ENCODE peak calls at places on chromosomes 1 and 21, in ten cellular contexts. One of them, this sample, is unnamed.

GRCh38 chr1:88612299-88612698 is 71.8 kb upstream of the PKN2 start:
- DNase-seq in fibroblast of mammary gland: no peak
- DNase-seq in kidney epithelial cell: no peak
- DNase-seq in adipocyte: no peak
- DNase-seq in RPMI7951: no peak
- DNase-seq in naive B cell: no peak
- DNase-seq in left colon: no peak
- DNase-seq in stimulated activated CD4-positive, alpha-beta T cell treated with anti-CD3 and anti-CD28 coated beads, Interleukin-2, amount 100 ng/mL, for 24 hours: no peak
- DNase-seq in T follicular helper cell: no peak
- DNase-seq in NCI-H2029 treated with DMSO at 0.1 percent for 48 hours: no peak
- DNase-seq in this sample: peak

GRCh38 chr1:213786683-213787082 is 201.1 kb upstream of the PROX1 start:
- DNase-seq in T follicular helper cell: no peak
- DNase-seq in kidney epithelial cell: no peak
- DNase-seq in adipocyte: no peak
- DNase-seq in NCI-H2029 treated with DMSO at 0.1 percent for 48 hours: no peak
- DNase-seq in left colon: no peak
- DNase-seq in stimulated activated CD4-positive, alpha-beta T cell treated with anti-CD3 and anti-CD28 coated beads, Interleukin-2, amount 100 ng/mL, for 24 hours: no peak
- DNase-seq in naive B cell: no peak
- DNase-seq in RPMI7951: no peak
- DNase-seq in fibroblast of mammary gland: no peak
- DNase-seq in this sample: no peak

GRCh38 chr1:214717323-214717722 is 114.3 kb downstream of the CENPF start:
- DNase-seq in stimulated activated CD4-positive, alpha-beta T cell treated with anti-CD3 and anti-CD28 coated beads, Interleukin-2, amount 100 ng/mL, for 24 hours: no peak
- DNase-seq in adipocyte: no peak
- DNase-seq in naive B cell: no peak
- DNase-seq in left colon: no peak
- DNase-seq in fibroblast of mammary gland: peak
- DNase-seq in T follicular helper cell: no peak
- DNase-seq in NCI-H2029 treated with DMSO at 0.1 percent for 48 hours: no peak
- DNase-seq in kidney epithelial cell: peak
- DNase-seq in RPMI7951: no peak
- DNase-seq in this sample: peak

GRCh38 chr1:940121-941026 is 16.7 kb downstream of the SAMD11 start:
- DNase-seq in adipocyte: peak
- DNase-seq in left colon: no peak
- DNase-seq in kidney epithelial cell: no peak
- DNase-seq in RPMI7951: peak
- DNase-seq in naive B cell: no peak
- DNase-seq in fibroblast of mammary gland: peak
- DNase-seq in stimulated activated CD4-positive, alpha-beta T cell treated with anti-CD3 and anti-CD28 coated beads, Interleukin-2, amount 100 ng/mL, for 24 hours: no peak
- DNase-seq in T follicular helper cell: no peak
- DNase-seq in NCI-H2029 treated with DMSO at 0.1 percent for 48 hours: no peak
- DNase-seq in this sample: peak

GRCh38 chr21:44353200-44353970 is at the start of gene TRPM2:
- DNase-seq in kidney epithelial cell: no peak
- DNase-seq in left colon: no peak
- DNase-seq in fibroblast of mammary gland: peak
- DNase-seq in stimulated activated CD4-positive, alpha-beta T cell treated with anti-CD3 and anti-CD28 coated beads, Interleukin-2, amount 100 ng/mL, for 24 hours: no peak
- DNase-seq in T follicular helper cell: no peak
- DNase-seq in naive B cell: no peak
- DNase-seq in adipocyte: peak
- DNase-seq in NCI-H2029 treated with DMSO at 0.1 percent for 48 hours: no peak
- DNase-seq in RPMI7951: no peak
- DNase-seq in this sample: no peak

GRCh38 chr1:33256335-33256700 is at the start of gene ZNF362:
- DNase-seq in RPMI7951: peak
- DNase-seq in kidney epithelial cell: no peak
- DNase-seq in fibroblast of mammary gland: peak
- DNase-seq in NCI-H2029 treated with DMSO at 0.1 percent for 48 hours: no peak
- DNase-seq in left colon: no peak
- DNase-seq in adipocyte: peak
- DNase-seq in naive B cell: peak
- DNase-seq in T follicular helper cell: peak
- DNase-seq in stimulated activated CD4-positive, alpha-beta T cell treated with anti-CD3 and anti-CD28 coated beads, Interleukin-2, amount 100 ng/mL, for 24 hours: peak
- DNase-seq in this sample: peak

GRCh38 chr1:16013908-16014258 is 4.0 kb downstream of the HSPB7 start:
- DNase-seq in RPMI7951: no peak
- DNase-seq in kidney epithelial cell: no peak
- DNase-seq in left colon: no peak
- DNase-seq in NCI-H2029 treated with DMSO at 0.1 percent for 48 hours: no peak
- DNase-seq in stimulated activated CD4-positive, alpha-beta T cell treated with anti-CD3 and anti-CD28 coated beads, Interleukin-2, amount 100 ng/mL, for 24 hours: no peak
- DNase-seq in fibroblast of mammary gland: no peak
- DNase-seq in naive B cell: no peak
- DNase-seq in adipocyte: no peak
- DNase-seq in T follicular helper cell: no peak
- DNase-seq in this sample: no peak

GRCh38 chr1:16918371-16918770 is 3.4 kb upstream of the CROCC start:
- DNase-seq in left colon: no peak
- DNase-seq in T follicular helper cell: no peak
- DNase-seq in adipocyte: no peak
- DNase-seq in kidney epithelial cell: no peak
- DNase-seq in NCI-H2029 treated with DMSO at 0.1 percent for 48 hours: no peak
- DNase-seq in RPMI7951: no peak
- DNase-seq in naive B cell: no peak
- DNase-seq in stimulated activated CD4-positive, alpha-beta T cell treated with anti-CD3 and anti-CD28 coated beads, Interleukin-2, amount 100 ng/mL, for 24 hours: no peak
- DNase-seq in fibroblast of mammary gland: no peak
- DNase-seq in this sample: no peak

GRCh38 chr1:202343652-202344349 is 2.1 kb upstream of the UBE2T start:
- DNase-seq in T follicular helper cell: no peak
- DNase-seq in RPMI7951: peak
- DNase-seq in stimulated activated CD4-positive, alpha-beta T cell treated with anti-CD3 and anti-CD28 coated beads, Interleukin-2, amount 100 ng/mL, for 24 hours: no peak
- DNase-seq in NCI-H2029 treated with DMSO at 0.1 percent for 48 hours: peak
- DNase-seq in adipocyte: peak
- DNase-seq in naive B cell: peak
- DNase-seq in fibroblast of mammary gland: peak
- DNase-seq in kidney epithelial cell: no peak
- DNase-seq in left colon: no peak
- DNase-seq in this sample: peak

GRCh38 chr1:206703647-206704046 is 18.9 kb downstream of the MAPKAPK2 start:
- DNase-seq in stimulated activated CD4-positive, alpha-beta T cell treated with anti-CD3 and anti-CD28 coated beads, Interleukin-2, amount 100 ng/mL, for 24 hours: peak
- DNase-seq in naive B cell: no peak
- DNase-seq in T follicular helper cell: peak
- DNase-seq in left colon: no peak
- DNase-seq in NCI-H2029 treated with DMSO at 0.1 percent for 48 hours: no peak
- DNase-seq in adipocyte: no peak
- DNase-seq in fibroblast of mammary gland: peak
- DNase-seq in kidney epithelial cell: no peak
- DNase-seq in RPMI7951: no peak
- DNase-seq in this sample: no peak

GRCh38 chr1:182135946-182136345 is 74.4 kb upstream of the ZNF648 start:
- DNase-seq in adipocyte: no peak
- DNase-seq in RPMI7951: no peak
- DNase-seq in T follicular helper cell: no peak
- DNase-seq in naive B cell: no peak
- DNase-seq in fibroblast of mammary gland: no peak
- DNase-seq in stimulated activated CD4-positive, alpha-beta T cell treated with anti-CD3 and anti-CD28 coated beads, Interleukin-2, amount 100 ng/mL, for 24 hours: no peak
- DNase-seq in NCI-H2029 treated with DMSO at 0.1 percent for 48 hours: no peak
- DNase-seq in kidney epithelial cell: no peak
- DNase-seq in left colon: no peak
- DNase-seq in this sample: no peak

GRCh38 chr1:202671388-202671787 is 38.9 kb downstream of the SYT2 start:
- DNase-seq in kidney epithelial cell: no peak
- DNase-seq in stimulated activated CD4-positive, alpha-beta T cell treated with anti-CD3 and anti-CD28 coated beads, Interleukin-2, amount 100 ng/mL, for 24 hours: no peak
- DNase-seq in NCI-H2029 treated with DMSO at 0.1 percent for 48 hours: peak
- DNase-seq in fibroblast of mammary gland: no peak
- DNase-seq in naive B cell: no peak
- DNase-seq in RPMI7951: peak
- DNase-seq in T follicular helper cell: no peak
- DNase-seq in left colon: no peak
- DNase-seq in adipocyte: peak
- DNase-seq in this sample: peak

GRCh38 chr1:235275836-235276235 is 52.1 kb downstream of the ARID4B start:
- DNase-seq in left colon: no peak
- DNase-seq in kidney epithelial cell: no peak
- DNase-seq in NCI-H2029 treated with DMSO at 0.1 percent for 48 hours: no peak
- DNase-seq in naive B cell: no peak
- DNase-seq in fibroblast of mammary gland: no peak
- DNase-seq in T follicular helper cell: no peak
- DNase-seq in stimulated activated CD4-positive, alpha-beta T cell treated with anti-CD3 and anti-CD28 coated beads, Interleukin-2, amount 100 ng/mL, for 24 hours: no peak
- DNase-seq in RPMI7951: no peak
- DNase-seq in adipocyte: no peak
- DNase-seq in this sample: no peak

GRCh38 chr1:183567584-183567983 is 22.7 kb downstream of the NCF2 start:
- DNase-seq in NCI-H2029 treated with DMSO at 0.1 percent for 48 hours: peak
- DNase-seq in adipocyte: no peak
- DNase-seq in left colon: peak
- DNase-seq in naive B cell: peak
- DNase-seq in stimulated activated CD4-positive, alpha-beta T cell treated with anti-CD3 and anti-CD28 coated beads, Interleukin-2, amount 100 ng/mL, for 24 hours: no peak
- DNase-seq in fibroblast of mammary gland: peak
- DNase-seq in RPMI7951: peak
- DNase-seq in T follicular helper cell: no peak
- DNase-seq in kidney epithelial cell: peak
- DNase-seq in this sample: peak

GRCh38 chr1:4124631-4125145 is 224.6 kb upstream of the C1orf174 start:
- DNase-seq in T follicular helper cell: no peak
- DNase-seq in RPMI7951: no peak
- DNase-seq in stimulated activated CD4-positive, alpha-beta T cell treated with anti-CD3 and anti-CD28 coated beads, Interleukin-2, amount 100 ng/mL, for 24 hours: no peak
- DNase-seq in fibroblast of mammary gland: no peak
- DNase-seq in naive B cell: no peak
- DNase-seq in NCI-H2029 treated with DMSO at 0.1 percent for 48 hours: no peak
- DNase-seq in left colon: no peak
- DNase-seq in adipocyte: no peak
- DNase-seq in kidney epithelial cell: no peak
- DNase-seq in this sample: no peak

GRCh38 chr1:236516929-236517704 is 6.7 kb upstream of the LGALS8 start:
- DNase-seq in NCI-H2029 treated with DMSO at 0.1 percent for 48 hours: peak
- DNase-seq in kidney epithelial cell: no peak
- DNase-seq in left colon: no peak
- DNase-seq in adipocyte: peak
- DNase-seq in naive B cell: no peak
- DNase-seq in T follicular helper cell: peak
- DNase-seq in stimulated activated CD4-positive, alpha-beta T cell treated with anti-CD3 and anti-CD28 coated beads, Interleukin-2, amount 100 ng/mL, for 24 hours: no peak
- DNase-seq in fibroblast of mammary gland: no peak
- DNase-seq in RPMI7951: peak
- DNase-seq in this sample: peak

GRCh38 chr1:199742547-199742946 is 285.0 kb upstream of the NR5A2 start:
- DNase-seq in RPMI7951: peak
- DNase-seq in NCI-H2029 treated with DMSO at 0.1 percent for 48 hours: no peak
- DNase-seq in T follicular helper cell: no peak
- DNase-seq in kidney epithelial cell: peak
- DNase-seq in fibroblast of mammary gland: peak
- DNase-seq in adipocyte: peak
- DNase-seq in left colon: no peak
- DNase-seq in naive B cell: no peak
- DNase-seq in stimulated activated CD4-positive, alpha-beta T cell treated with anti-CD3 and anti-CD28 coated beads, Interleukin-2, amount 100 ng/mL, for 24 hours: no peak
- DNase-seq in this sample: peak

GRCh38 chr1:99600782-99601181 is 45.1 kb upstream of the PALMD start:
- DNase-seq in NCI-H2029 treated with DMSO at 0.1 percent for 48 hours: no peak
- DNase-seq in kidney epithelial cell: no peak
- DNase-seq in fibroblast of mammary gland: no peak
- DNase-seq in stimulated activated CD4-positive, alpha-beta T cell treated with anti-CD3 and anti-CD28 coated beads, Interleukin-2, amount 100 ng/mL, for 24 hours: no peak
- DNase-seq in RPMI7951: peak
- DNase-seq in left colon: no peak
- DNase-seq in adipocyte: no peak
- DNase-seq in T follicular helper cell: no peak
- DNase-seq in naive B cell: no peak
- DNase-seq in this sample: no peak